ENCODE peak calls at places on chromosomes 4 and X, in ten cellular contexts. J, C, R, E, V, H, W, B, F and Q are unnamed samples.

GRCh38 chr4:156778606-156779005 is 193.0 kb downstream of the PDGFC start:
- DNase-seq in J (no peak), C (no peak), R (no peak), E (no peak), V (no peak), H (peak; percentile 45), W (no peak), B (no peak), F (no peak), Q (no peak)

GRCh38 chr4:82697561-82697960 is 101.0 kb downstream of the SCD5 start:
- DNase-seq in J (no peak), C (no peak), R (no peak), E (no peak), V (no peak), H (no peak), W (no peak), B (no peak), F (no peak), Q (no peak)

GRCh38 chr4:3207531-3208037 is 41.4 kb upstream of the MSANTD1 start:
- DNase-seq in J (peak; percentile 7), C (no peak), R (no peak), E (no peak), V (no peak), H (peak; percentile 96), W (no peak), B (no peak), F (no peak), Q (no peak)

GRCh38 chr4:11338990-11339782 is 89.5 kb downstream of the HS3ST1 start:
- DNase-seq in J (no peak), C (no peak), R (no peak), E (no peak), V (no peak), H (no peak), W (no peak), B (no peak), F (no peak), Q (no peak)

GRCh38 chrX:37348237-37349130 is 680 bp upstream of the PRRG1 start:
- DNase-seq in J (no peak), C (no peak), R (no peak), E (no peak), V (no peak), H (no peak), W (peak; percentile 71), B (no peak), F (no peak), Q (no peak)

GRCh38 chrX:150692837-150693781 is at the start of gene MTMR1:
- DNase-seq in J (no peak), C (peak; percentile 61), R (peak; percentile 55), E (peak; percentile 63), V (peak; percentile 34), H (no peak), W (peak; percentile 89), B (no peak), F (peak; percentile 67), Q (peak; percentile 63)

GRCh38 chrX:73839152-73839551 is 276.2 kb downstream of the CHIC1 start:
- DNase-seq in J (no peak), C (no peak), R (no peak), E (no peak), V (no peak), H (no peak), W (no peak), B (no peak), F (no peak), Q (no peak)

GRCh38 chr4:27894951-27895350 is 1034.3 kb downstream of the STIM2 start:
- DNase-seq in J (no peak), C (no peak), R (no peak), E (no peak), V (no peak), H (no peak), W (no peak), B (no peak), F (no peak), Q (no peak)

GRCh38 chr4:186936496-186937375 is 213.1 kb upstream of the FAT1 start:
- DNase-seq in J (no peak), C (no peak), R (no peak), E (no peak), V (no peak), H (peak; percentile 95), W (no peak), B (no peak), F (no peak), Q (no peak)

GRCh38 chr4:91622925-91623600 is 680.7 kb upstream of the GRID2 start:
- DNase-seq in J (no peak), C (no peak), R (no peak), E (no peak), V (no peak), H (no peak), W (peak; percentile 24), B (no peak), F (no peak), Q (no peak)

GRCh38 chr4:85210353-85210752 is 243.9 kb upstream of the WDFY3 start:
- DNase-seq in J (no peak), C (no peak), R (no peak), E (no peak), V (no peak), H (no peak), W (no peak), B (no peak), F (no peak), Q (no peak)

GRCh38 chr4:85209161-85209560 is 242.7 kb upstream of the WDFY3 start:
- DNase-seq in J (no peak), C (no peak), R (no peak), E (no peak), V (no peak), H (no peak), W (no peak), B (no peak), F (no peak), Q (no peak)
- H3K9me3 ChIP-seq in J (no peaks in the 10 kb centered on the region), C (no peaks in the 10 kb centered on the region), R (no peaks in the 10 kb centered on the region), E (no peaks in the 10 kb centered on the region), V (no peaks in the 10 kb centered on the region), H (no peaks in the 10 kb centered on the region), W (peaks cover 56% of the 10 kb centered on the region), B (peaks cover 7% of the 10 kb centered on the region), F (no peaks in the 10 kb centered on the region), Q (no peaks in the 10 kb centered on the region)

GRCh38 chrX:94455782-94456181 is 781.8 kb downstream of the FAM133A start:
- DNase-seq in J (no peak), C (no peak), R (no peak), E (no peak), V (no peak), H (no peak), W (no peak), B (no peak), F (no peak), Q (no peak)
- H3K27ac ChIP-seq in J (no peak overlapping the region), C (no peak overlapping the region), R (no peak overlapping the region), E (no peak overlapping the region), V (no peak overlapping the region), H (no peak overlapping the region), W (no peak overlapping the region), B (no peak overlapping the region), F (no peak overlapping the region), Q (no peak overlapping the region)

GRCh38 chrX:57516491-57516890 is 75.3 kb upstream of the ZXDB start:
- DNase-seq in J (no peak), C (no peak), R (no peak), E (no peak), V (no peak), H (no peak), W (no peak), B (no peak), F (no peak), Q (no peak)
- H3K9me3 ChIP-seq in J (no peaks in the 10 kb centered on the region), C (no peaks in the 10 kb centered on the region), R (no peaks in the 10 kb centered on the region), E (no peaks in the 10 kb centered on the region), V (no peaks in the 10 kb centered on the region), H (no peaks in the 10 kb centered on the region), W (no peaks in the 10 kb centered on the region), B (no peaks in the 10 kb centered on the region), F (no peaks in the 10 kb centered on the region), Q (no peaks in the 10 kb centered on the region)

DNA sequence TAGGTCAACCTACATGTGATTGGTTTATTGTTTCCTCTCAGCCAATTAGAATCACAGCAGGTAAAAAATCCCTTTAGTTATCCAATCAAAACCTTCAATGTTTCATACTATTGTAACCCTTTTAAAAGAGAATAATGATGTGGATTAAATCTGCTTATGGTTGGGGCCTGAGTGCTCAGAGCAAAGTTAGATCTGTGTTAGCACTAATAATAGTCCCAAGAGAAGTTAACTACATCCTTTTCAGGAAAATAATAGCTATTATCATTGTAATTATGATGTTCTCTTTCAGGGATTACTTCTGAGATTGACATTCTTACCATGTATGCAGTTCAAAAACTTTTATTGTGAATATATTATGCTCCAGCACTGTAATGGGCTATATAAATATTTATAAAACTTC is 262.6 kb upstream of the ARX start:
- DNase-seq in J (no peak), C (no peak), R (no peak), E (no peak), V (no peak), H (no peak), W (no peak), B (no peak), F (no peak), Q (no peak)
- H3K27ac ChIP-seq in J (no peak overlapping the region), C (no peak overlapping the region), R (no peak overlapping the region), E (no peak overlapping the region), V (no peak overlapping the region), H (no peak overlapping the region), W (no peak overlapping the region), B (no peak overlapping the region), F (no peak overlapping the region), Q (no peak overlapping the region)

GRCh38 chr4:175215208-175215607 is 297.1 kb downstream of the ADAM29 start:
- DNase-seq in J (no peak), C (no peak), R (no peak), E (no peak), V (no peak), H (no peak), W (no peak), B (no peak), F (no peak), Q (no peak)
- H3K9me3 ChIP-seq in J (peaks cover 28% of the 10 kb centered on the region), C (peaks cover 14% of the 10 kb centered on the region), R (no peaks in the 10 kb centered on the region), E (peaks cover 31% of the 10 kb centered on the region), V (no peaks in the 10 kb centered on the region), H (peaks cover 81% of the 10 kb centered on the region), W (peaks cover 45% of the 10 kb centered on the region), B (peaks cover 15% of the 10 kb centered on the region), F (peaks cover 12% of the 10 kb centered on the region), Q (no peaks in the 10 kb centered on the region)

GRCh38 chrX:38662640-38663039 is 101.3 kb downstream of the TSPAN7 start:
- DNase-seq in J (no peak), C (no peak), R (no peak), E (no peak), V (no peak), H (no peak), W (no peak), B (no peak), F (no peak), Q (no peak)
- H3K27ac ChIP-seq in J (no peak overlapping the region), C (no peak overlapping the region), R (no peak overlapping the region), E (no peak overlapping the region), V (no peak overlapping the region), H (no peak overlapping the region), W (peak overlapping the region; percentile 4), B (no peak overlapping the region), F (no peak overlapping the region), Q (no peak overlapping the region)